ENCODE peak calls at places on chromosomes 4 and X, in five cellular contexts. O is effector memory CD4-positive, alpha-beta T cell; E is lower lobe of right lung; T is OCI-LY7; J is prostate gland. N is an unnamed sample. For H3K4me1, the result is how much of the 10 kb centered on the place peaks cover.

GRCh38 chr4:1593881-1594345 is 90.2 kb downstream of the FAM53A start:
- DNase-seq in J (no peak), T (no peak), O (no peak), E (peak), N (no peak)

GRCh38 chrX:19372170-19373033 is 28.7 kb downstream of the PDHA1 start:
- DNase-seq in J (peak), T (peak), E (peak), O (peak), N (peak)

GRCh38 chr4:140359571-140360427 is 13.6 kb upstream of the SCOC start:
- DNase-seq in O (peak), J (peak), T (peak), E (peak), N (peak)

GRCh38 chr4:55444822-55445221 is 49.1 kb downstream of the TMEM165 start:
- DNase-seq in O (no peak), J (no peak), T (no peak), E (no peak), N (no peak)

GRCh38 chr4:155445306-155445705 is 68.5 kb upstream of the MAP9 start:
- DNase-seq in T (no peak), E (no peak), J (no peak), O (no peak), N (no peak)

GRCh38 chr4:175622887-175623286 is 189.2 kb downstream of the GPM6A start:
- DNase-seq in T (peak), J (no peak), E (no peak), O (no peak), N (no peak)

GRCh38 chr4:137535718-137536117 is 3.4 kb upstream of the PCDH18 start:
- DNase-seq in T (no peak), J (no peak), O (no peak), E (no peak), N (no peak)

GRCh38 chrX:124592745-124593144 is 246.4 kb downstream of the SH2D1A start:
- DNase-seq in T (no peak), J (no peak), E (no peak), O (no peak), N (no peak)

GRCh38 chr4:74283614-74284013 is 24.7 kb upstream of the EPGN start:
- DNase-seq in T (no peak), O (no peak), E (no peak), J (peak), N (no peak)

GRCh38 chrX:67693928-67694327 is 150.1 kb downstream of the AR start:
- DNase-seq in O (no peak), E (no peak), T (no peak), J (no peak), N (no peak)

GRCh38 chr4:107801766-107802211 is 22.9 kb upstream of the SGMS2 start:
- DNase-seq in T (no peak), J (no peak), O (no peak), E (no peak), N (no peak)

GRCh38 chr4:143335979-143336827 is 473 bp upstream of the GAB1 start:
- DNase-seq in E (peak), T (peak), O (no peak), J (peak), N (no peak)

GRCh38 chr4:140609548-140610425 is 41.0 kb upstream of the UCP1 start:
- DNase-seq in E (no peak), J (no peak), T (peak), O (no peak), N (peak)

GRCh38 chr4:176840166-176840565 is 47.4 kb upstream of the VEGFC start:
- DNase-seq in E (no peak), T (no peak), O (no peak), J (no peak), N (no peak)

GRCh38 chr4:80918004-80918403 is 112.5 kb upstream of the BMP3 start:
- DNase-seq in T (no peak), O (no peak), J (no peak), E (no peak), N (no peak)

GRCh38 chrX:109830704-109831206 is 97.7 kb upstream of the ACSL4 start:
- DNase-seq in J (no peak), T (no peak), O (no peak), E (no peak), N (no peak)
- H3K27ac ChIP-seq in J (no peak), T (no peak), O (no peak), E (no peak), N (no peak)

DNA sequence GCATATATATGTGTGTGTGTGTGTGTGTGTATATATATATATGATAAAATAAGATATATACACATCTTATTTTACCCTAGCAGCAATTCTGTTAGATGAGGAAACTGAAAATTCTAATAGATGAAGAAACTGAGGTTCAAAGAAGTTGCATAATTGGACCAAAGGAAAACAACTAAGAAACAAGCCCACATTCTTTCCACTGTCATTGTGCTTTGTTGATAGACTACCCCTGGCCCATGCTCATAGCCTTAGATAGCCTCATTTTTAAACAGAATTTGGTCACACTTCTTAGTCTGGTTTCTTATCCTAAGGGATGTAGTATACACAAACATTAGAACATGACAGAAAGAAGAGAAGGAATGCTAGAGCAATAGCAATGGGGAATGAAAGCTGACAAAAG is 138.8 kb downstream of the NDST3 start:
- DNase-seq in T (no peak), O (no peak), E (no peak), J (no peak), N (no peak)
- H3K4me1 ChIP-seq in T (under half), O (under half), E (under half), J (under half), N (under half)

DNA sequence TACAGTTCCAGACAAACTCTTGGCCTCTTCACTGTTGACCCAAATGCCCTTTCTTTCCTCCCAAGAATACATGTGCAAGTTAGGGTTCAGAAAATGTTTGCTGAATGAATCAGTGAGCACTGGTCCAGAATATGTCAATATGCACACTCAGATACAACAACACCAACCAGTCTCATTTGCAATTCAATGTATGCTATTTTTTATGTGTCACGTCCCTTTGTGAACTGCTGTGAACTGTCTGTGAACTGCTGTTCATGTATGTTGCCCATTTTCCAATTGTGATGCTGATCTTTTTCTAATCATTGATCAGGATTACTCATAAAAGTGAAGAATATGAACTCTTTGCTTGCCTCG is 17.8 kb downstream of the GAB3 start:
- DNase-seq in O (no peak), E (no peak), J (no peak), T (no peak), N (no peak)
- H3K27ac ChIP-seq in O (peak), E (peak), J (no peak), T (no peak), N (no peak)

GRCh38 chr4:159169903-159170302 is 67.0 kb downstream of the RAPGEF2 start:
- DNase-seq in E (no peak), J (no peak), T (peak), O (no peak), N (no peak)
- H3K4me1 ChIP-seq in E (under half), J (under half), T (under half), O (under half), N (under half)

GRCh38 chr4:38119663-38120374 is 159.6 kb downstream of the PTTG2 start:
- DNase-seq in J (no peak), T (no peak), E (no peak), O (no peak), N (no peak)
- H3K27ac ChIP-seq in J (no peak), T (no peak), E (no peak), O (no peak), N (no peak)

DNA sequence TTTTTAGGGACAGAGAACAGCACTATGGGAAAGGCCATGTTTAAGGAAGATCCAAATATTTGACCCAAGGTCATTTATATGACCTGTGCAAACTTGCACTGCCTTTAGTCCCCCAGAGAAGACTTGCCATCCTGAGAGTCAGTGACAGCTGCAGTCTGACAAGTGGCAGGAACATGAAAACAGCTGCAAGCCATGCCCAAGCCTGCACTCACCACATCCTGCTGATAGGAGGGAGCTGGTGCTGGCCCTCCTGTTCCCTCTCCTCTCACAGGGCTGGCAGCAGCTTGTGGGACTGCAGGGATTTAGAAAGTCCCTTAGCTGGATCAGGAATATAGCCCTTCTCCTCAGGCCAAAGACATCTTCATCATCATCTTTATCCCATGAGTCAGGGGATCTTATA is 187.7 kb downstream of the RAP1GDS1 start:
- DNase-seq in O (no peak), T (peak), J (no peak), E (no peak), N (peak)
- H3K4me1 ChIP-seq in O (under half), T (under half), J (under half), E (under half), N (under half)